ENCODE peak calls at places on chromosomes 3 and 15, in five cellular contexts. N, W, V, T and A are unnamed samples. For H3K9me3, the result is how much of the 10 kb centered on the place peaks cover.

GRCh38 chr15:41154412-41154811 is 38.3 kb upstream of the INO80 start:
- DNase-seq in N (no peak), W (no peak), V (no peak), T (no peak), A (no peak)

GRCh38 chr15:63971427-63971805 is 74.9 kb downstream of the DAPK2 start:
- DNase-seq in N (no peak), W (no peak), V (peak), T (no peak), A (no peak)

GRCh38 chr15:67242665-67243064 is 11.8 kb downstream of the AAGAB start:
- DNase-seq in N (no peak), W (no peak), V (no peak), T (peak), A (no peak)

GRCh38 chr3:54628888-54629368 is 298.9 kb downstream of the LRTM1 start:
- DNase-seq in N (no peak), W (no peak), V (no peak), T (peak), A (no peak)

GRCh38 chr3:133301194-133301593 is 98.7 kb upstream of the BFSP2 start:
- DNase-seq in N (no peak), W (no peak), V (no peak), T (peak), A (no peak)

GRCh38 chr3:184600685-184601377 is 39.2 kb downstream of the EPHB3 start:
- DNase-seq in N (no peak), W (no peak), V (no peak), T (peak), A (no peak)

GRCh38 chr15:40234783-40235182 is 4.1 kb upstream of the PAK6 start:
- DNase-seq in N (no peak), W (no peak), V (no peak), T (peak), A (no peak)

GRCh38 chr15:69478259-69478687 is 25.7 kb downstream of the RPLP1 start:
- DNase-seq in N (peak), W (peak), V (no peak), T (no peak), A (peak)

GRCh38 chr15:57743424-57743823 is 36.9 kb downstream of the POLR2M start:
- DNase-seq in N (no peak), W (no peak), V (no peak), T (no peak), A (no peak)

GRCh38 chr15:38189651-38190280 is 62.9 kb upstream of the SPRED1 start:
- DNase-seq in N (no peak), W (no peak), V (no peak), T (no peak), A (no peak)

GRCh38 chr15:83319771-83320170 is 35.3 kb upstream of the BNC1 start:
- DNase-seq in N (no peak), W (no peak), V (no peak), T (no peak), A (no peak)

GRCh38 chr3:100407164-100407563 is 5.8 kb downstream of the LNP1 start:
- DNase-seq in N (no peak), W (no peak), V (no peak), T (no peak), A (no peak)

GRCh38 chr15:43105077-43105769 is 615 bp downstream of the UBR1 start:
- DNase-seq in N (peak), W (peak), V (no peak), T (peak), A (no peak)

GRCh38 chr3:173933113-173933512 is 535.6 kb downstream of the NLGN1 start:
- DNase-seq in N (no peak), W (no peak), V (no peak), T (no peak), A (no peak)

GRCh38 chr3:100615684-100616083 is 6.3 kb downstream of the ADGRG7 start:
- DNase-seq in N (no peak), W (no peak), V (no peak), T (no peak), A (no peak)

GRCh38 chr3:136543385-136543784 is 208.8 kb downstream of the STAG1 start:
- DNase-seq in N (no peak), W (no peak), V (no peak), T (peak), A (no peak)

GRCh38 chr3:188282871-188283270 is 128.9 kb downstream of the LPP start:
- DNase-seq in N (no peak), W (no peak), V (no peak), T (no peak), A (no peak)

GRCh38 chr3:52893723-52894122 is 3.6 kb downstream of the STIMATE start:
- DNase-seq in N (no peak), W (peak), V (no peak), T (no peak), A (no peak)

GRCh38 chr3:8456118-8456811 is 45.4 kb upstream of the LMCD1 start:
- DNase-seq in N (no peak), W (no peak), V (no peak), T (no peak), A (no peak)

GRCh38 chr3:14283092-14283820 is 104.6 kb downstream of the LSM3 start:
- DNase-seq in N (no peak), W (no peak), V (no peak), T (no peak), A (no peak)

GRCh38 chr15:94306700-94307650 is 75.6 kb downstream of the MCTP2 start:
- DNase-seq in N (no peak), W (no peak), V (no peak), T (peak), A (no peak)

GRCh38 chr15:85587707-85588441 is 206.9 kb downstream of the KLHL25 start:
- DNase-seq in N (no peak), W (no peak), V (no peak), T (peak), A (no peak)

GRCh38 chr3:4996223-4996765 is 17.1 kb downstream of the BHLHE40 start:
- DNase-seq in N (no peak), W (no peak), V (peak), T (no peak), A (no peak)

GRCh38 chr3:138600341-138600740 is 6.3 kb upstream of the CEP70 start:
- DNase-seq in N (no peak), W (no peak), V (no peak), T (no peak), A (no peak)

GRCh38 chr3:194738254-194739093 is 52.8 kb downstream of the FAM43A start:
- DNase-seq in N (peak), W (peak), V (no peak), T (peak), A (no peak)

GRCh38 chr15:35530698-35531097 is 15.3 kb downstream of the DPH6 start:
- DNase-seq in N (no peak), W (no peak), V (no peak), T (no peak), A (no peak)

GRCh38 chr3:99902091-99902490 is 84.4 kb downstream of the CMSS1 start:
- DNase-seq in N (no peak), W (no peak), V (no peak), T (peak), A (no peak)

GRCh38 chr3:21216598-21216997 is 534.4 kb downstream of the ZNF385D start:
- DNase-seq in N (no peak), W (no peak), V (no peak), T (peak), A (no peak)

GRCh38 chr15:45521596-45522167 is 873 bp downstream of the SLC30A4 start:
- DNase-seq in N (no peak), W (no peak), V (no peak), T (peak), A (no peak)

GRCh38 chr3:188243124-188243795 is 89.3 kb downstream of the LPP start:
- DNase-seq in N (no peak), W (no peak), V (no peak), T (peak), A (no peak)

GRCh38 chr3:185444329-185444728 is 54.5 kb downstream of the TMEM41A start:
- DNase-seq in N (no peak), W (no peak), V (no peak), T (no peak), A (no peak)

GRCh38 chr3:30510596-30510995 is 95.8 kb upstream of the TGFBR2 start:
- DNase-seq in N (no peak), W (no peak), V (no peak), T (peak), A (no peak)

GRCh38 chr15:63323798-63324651 is 46.6 kb downstream of the APH1B start:
- DNase-seq in N (no peak), W (no peak), V (no peak), T (no peak), A (no peak)

GRCh38 chr3:133457465-133458067 is 57.7 kb downstream of the BFSP2 start:
- DNase-seq in N (no peak), W (no peak), V (no peak), T (no peak), A (no peak)

DNA sequence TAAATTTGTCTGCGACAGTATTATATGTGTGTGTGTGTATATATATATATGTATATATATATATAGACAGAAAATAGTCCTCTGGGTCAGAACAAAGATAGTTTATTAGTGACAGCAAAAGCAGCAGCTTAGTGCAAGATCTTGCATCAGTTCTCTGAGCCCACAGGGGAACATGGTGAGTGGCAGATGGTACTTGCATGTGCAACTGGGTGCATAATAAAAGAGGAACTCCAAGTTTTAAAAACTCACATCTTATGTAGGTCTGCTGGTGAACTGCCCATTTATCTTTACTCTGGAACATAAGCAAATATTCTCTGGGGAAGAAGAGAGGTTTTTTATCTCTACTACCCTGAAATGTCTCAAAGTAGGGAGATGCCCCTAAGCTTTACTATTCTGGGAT is 276.4 kb downstream of the POLQ start:
- DNase-seq in N (no peak), W (no peak), V (no peak), T (no peak), A (no peak)
- H3K9me3 ChIP-seq in N (under half), W (under half), V (under half), T (under half), A (under half)

GRCh38 chr3:176376531-176376930 is 820.8 kb downstream of the TBL1XR1 start:
- DNase-seq in N (no peak), W (no peak), V (no peak), T (no peak), A (no peak)
- H3K9me3 ChIP-seq in N (under half), W (under half), V (under half), T (under half), A (under half)

DNA sequence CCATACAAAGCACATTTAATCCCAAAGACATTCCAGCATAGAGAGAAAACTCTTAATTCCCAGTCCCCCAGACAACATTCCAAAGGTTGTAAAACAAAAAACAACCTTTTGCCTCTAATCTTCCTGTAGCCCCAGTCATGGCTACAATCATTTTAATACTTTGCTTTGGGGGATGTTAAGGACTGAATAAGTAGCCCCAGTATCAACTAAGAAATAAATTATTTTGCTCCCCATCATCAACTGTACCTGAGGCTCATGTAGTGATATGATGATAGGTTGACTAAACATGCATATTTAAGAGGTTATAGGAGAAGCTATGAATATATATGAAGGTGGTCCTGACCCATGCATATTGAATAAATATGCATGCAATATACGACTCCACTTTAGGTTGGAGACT is 40.6 kb downstream of the PRR20G start:
- DNase-seq in N (no peak), W (no peak), V (no peak), T (no peak), A (no peak)
- H3K9me3 ChIP-seq in N (under half), W (under half), V (under half), T (under half), A (under half)

GRCh38 chr3:112491373-112491772 is 7.9 kb downstream of the BTLA start:
- DNase-seq in N (no peak), W (no peak), V (no peak), T (no peak), A (no peak)

GRCh38 chr3:112482675-112483074 is 16.6 kb downstream of the BTLA start:
- DNase-seq in N (no peak), W (no peak), V (no peak), T (no peak), A (no peak)

GRCh38 chr3:112489674-112490479 is 9.4 kb downstream of the BTLA start:
- DNase-seq in N (no peak), W (no peak), V (no peak), T (peak), A (no peak)

GRCh38 chr3:112484352-112484751 is 14.9 kb downstream of the BTLA start:
- DNase-seq in N (no peak), W (no peak), V (no peak), T (no peak), A (no peak)

GRCh38 chr3:112486811-112487505 is 12.3 kb downstream of the BTLA start:
- DNase-seq in N (no peak), W (no peak), V (no peak), T (no peak), A (no peak)
- H3K9me3 ChIP-seq in N (under half), W (under half), V (under half), T (under half), A (under half)

GRCh38 chr15:25060996-25061620 is 106.3 kb downstream of the SNRPN start:
- DNase-seq in N (no peak), W (peak), V (no peak), T (no peak), A (no peak)

GRCh38 chr15:25061808-25062550 is 107.2 kb downstream of the SNRPN start:
- DNase-seq in N (no peak), W (peak), V (no peak), T (no peak), A (no peak)

GRCh38 chr15:25058080-25058785 is 103.4 kb downstream of the SNRPN start:
- DNase-seq in N (no peak), W (peak), V (peak), T (no peak), A (no peak)

GRCh38 chr15:25059698-25060471 is 105.1 kb downstream of the SNRPN start:
- DNase-seq in N (no peak), W (peak), V (no peak), T (no peak), A (no peak)

DNA sequence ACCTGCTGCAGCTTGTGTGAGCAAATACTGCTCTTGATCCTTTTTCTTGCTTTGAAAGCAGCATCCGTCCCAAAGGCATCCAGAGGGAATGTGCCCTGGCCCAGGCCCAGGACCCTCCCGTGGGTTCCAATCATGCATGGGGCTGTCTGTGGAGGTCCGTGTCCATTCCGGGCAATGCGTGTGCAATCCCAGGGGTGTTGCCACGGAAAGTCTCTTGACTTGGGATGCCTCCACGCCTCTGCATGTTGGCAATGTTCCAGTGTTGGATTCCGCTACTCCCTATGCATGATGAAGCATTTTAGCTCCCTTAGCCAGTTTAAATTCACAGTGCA is 105.7 kb downstream of the SNRPN start:
- DNase-seq in N (no peak), W (no peak), V (no peak), T (no peak), A (no peak)
- H3K9me3 ChIP-seq in N (under half), W (half or more), V (half or more), T (half or more), A (half or more)